ENCODE peak calls at places on chromosomes 12 and 14, in four cellular contexts. X is K562, U is thoracic aorta, L is aorta. I is an unnamed sample.

GRCh38 chr14:95098984-95099599 is 58.2 kb downstream of the DICER1 start:
- DNase-seq in X (peak; percentile 30), U (no peak), L (no peak), I (peak; percentile 70)

GRCh38 chr12:108850854-108851573 is 6.4 kb downstream of the SSH1 start:
- DNase-seq in X (peak; percentile 76), U (no peak), L (peak; percentile 86), I (no peak)

GRCh38 chr12:115709410-115710065 is 568.0 kb downstream of the MED13L start:
- DNase-seq in X (no peak), U (peak; percentile 17), L (peak; percentile 88), I (no peak)

GRCh38 chr12:62044450-62044849 is 215.8 kb upstream of the USP15 start:
- DNase-seq in X (no peak), U (no peak), L (no peak), I (no peak)

GRCh38 chr14:50070230-50070629 is 46.1 kb downstream of the VCPKMT start:
- DNase-seq in X (no peak), U (no peak), L (no peak), I (no peak)

GRCh38 chr12:98754095-98754494 is 109.0 kb downstream of the APAF1 start:
- DNase-seq in X (peak; percentile 73), U (no peak), L (no peak), I (no peak)

GRCh38 chr14:95059126-95059525 is 98.2 kb downstream of the DICER1 start:
- DNase-seq in X (no peak), U (no peak), L (no peak), I (no peak)

GRCh38 chr12:1992732-1993131 is 11.5 kb downstream of the DCP1B start:
- DNase-seq in X (no peak), U (no peak), L (no peak), I (no peak)

GRCh38 chr12:94057262-94058151 is 90.9 kb upstream of the PLXNC1 start:
- DNase-seq in X (no peak), U (no peak), L (no peak), I (peak; percentile 56)

GRCh38 chr12:39199371-39199770 is 243.5 kb downstream of the KIF21A start:
- DNase-seq in X (no peak), U (no peak), L (no peak), I (no peak)

GRCh38 chr14:61177279-61178225 is 103.6 kb downstream of the TMEM30B start:
- DNase-seq in X (no peak), U (no peak), L (no peak), I (no peak)

DNA sequence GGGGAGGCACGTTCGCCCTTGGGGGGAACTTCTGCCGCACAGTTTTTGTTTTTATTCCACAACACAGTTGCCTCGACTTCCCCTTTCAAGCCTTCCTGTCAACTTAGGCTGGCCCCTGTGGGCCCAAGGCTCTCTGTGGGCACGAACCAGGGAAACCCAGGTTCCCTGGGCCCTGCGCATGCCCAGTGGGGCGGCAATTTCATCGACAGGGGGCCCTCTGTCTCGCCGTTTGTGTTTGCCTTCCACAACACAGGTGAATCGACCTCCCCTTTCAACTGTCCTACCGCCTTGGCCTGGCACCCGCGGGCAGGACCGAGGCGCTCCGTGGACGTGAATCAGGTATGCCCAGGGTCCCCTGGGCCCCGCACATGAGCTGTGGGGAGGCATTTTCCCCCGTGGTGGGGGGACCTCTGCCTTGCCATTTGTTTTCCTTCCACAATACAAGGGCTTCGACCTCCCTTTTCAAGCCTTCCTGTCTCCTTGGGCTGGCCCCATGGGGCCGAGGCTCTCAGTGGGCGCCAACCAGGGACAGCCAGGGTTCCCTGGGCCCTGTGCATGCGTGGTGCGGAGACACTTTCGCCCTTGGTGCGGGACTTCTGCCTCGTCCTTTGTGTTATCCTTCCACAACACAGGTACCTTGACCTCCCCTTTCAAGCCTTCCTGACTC is 354.0 kb downstream of the ALG10 start:
- DNase-seq in X (no peak), U (no peak), L (no peak), I (no peak)
- H3K9me3 ChIP-seq in X (no peaks in the 10 kb centered on the region), U (peaks cover 4% of the 10 kb centered on the region), L (peaks cover 2% of the 10 kb centered on the region), I (no peaks in the 10 kb centered on the region)

GRCh38 chr12:65858831-65859230 is 34.5 kb downstream of the HMGA2 start:
- DNase-seq in X (no peak), U (no peak), L (no peak), I (no peak)
- H3K4me1 ChIP-seq in X (no peaks in the 10 kb centered on the region), U (no peaks in the 10 kb centered on the region), L (no peaks in the 10 kb centered on the region), I (no peaks in the 10 kb centered on the region)

DNA sequence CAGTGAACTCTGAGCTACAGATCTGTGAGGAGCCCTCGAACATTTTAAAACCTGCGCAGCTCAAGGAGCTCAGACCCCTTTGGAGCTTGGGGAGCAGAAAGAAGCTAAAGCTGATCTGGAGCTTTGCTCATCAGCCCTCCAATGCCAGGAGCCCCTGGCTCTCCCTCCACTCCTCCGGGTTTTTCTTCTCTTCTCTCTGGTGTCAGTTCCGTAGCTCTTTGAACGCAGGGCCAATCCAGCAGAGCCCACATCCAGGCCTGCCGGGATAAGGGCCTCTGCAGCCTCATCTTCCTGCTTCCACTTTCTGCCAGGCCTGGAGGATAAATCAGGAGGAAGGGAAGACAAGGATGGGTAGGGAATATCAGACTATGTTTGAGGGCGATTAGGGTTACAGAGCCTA is 6.0 kb downstream of the HOXC4 start:
- DNase-seq in X (no peak), U (no peak), L (no peak), I (no peak)
- H3K27me3 ChIP-seq in X (peaks cover 36% of the 10 kb centered on the region), U (no peaks in the 10 kb centered on the region), L (no peaks in the 10 kb centered on the region), I (peaks cover 56% of the 10 kb centered on the region)

DNA sequence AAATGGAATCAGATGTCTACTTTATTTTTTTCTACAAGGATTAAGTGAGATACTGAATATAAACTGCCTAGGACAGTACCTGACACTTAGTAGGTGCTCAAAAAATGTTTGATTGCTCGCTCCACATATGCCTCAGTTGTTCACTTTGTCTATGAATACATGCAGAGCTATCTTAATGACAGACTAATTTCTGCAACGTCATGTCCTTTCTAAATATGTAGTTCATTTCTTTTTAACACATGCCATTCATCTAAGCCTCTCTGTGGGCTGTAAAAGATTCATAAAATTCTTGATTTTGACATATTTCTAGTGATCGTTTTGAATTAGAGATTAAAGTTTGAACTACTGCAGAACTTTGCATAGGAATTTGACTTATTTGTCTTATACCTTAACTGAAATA is 176.3 kb upstream of the STXBP6 start:
- DNase-seq in X (no peak), U (no peak), L (no peak), I (no peak)
- H3K9me3 ChIP-seq in X (no peaks in the 10 kb centered on the region), U (no peaks in the 10 kb centered on the region), L (peaks cover 1% of the 10 kb centered on the region), I (peaks cover 3% of the 10 kb centered on the region)

DNA sequence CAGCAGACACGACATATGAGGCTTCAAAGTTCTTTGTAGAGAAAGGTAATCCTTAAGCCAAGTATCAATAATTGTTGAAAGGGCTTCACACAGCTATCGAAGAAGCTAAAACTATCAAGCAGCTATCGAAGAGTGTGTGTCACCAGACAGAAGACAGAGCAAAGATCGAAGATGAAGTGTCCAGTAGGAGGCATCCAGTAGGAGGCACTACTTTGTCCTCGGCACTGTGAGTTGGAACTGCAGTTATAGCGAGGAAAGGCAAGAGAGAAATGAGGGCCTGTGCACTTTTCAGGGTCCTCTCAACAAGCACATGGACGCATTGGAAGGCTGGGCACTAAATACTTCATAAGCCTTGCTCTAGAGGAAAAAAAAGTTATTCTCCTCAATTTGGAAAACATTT is 174.3 kb downstream of the CALM1 start:
- DNase-seq in X (no peak), U (no peak), L (no peak), I (no peak)
- H3K4me1 ChIP-seq in X (peaks cover 24% of the 10 kb centered on the region), U (peaks cover 17% of the 10 kb centered on the region), L (no peaks in the 10 kb centered on the region), I (no peaks in the 10 kb centered on the region)

GRCh38 chr12:72270246-72270645 is 1.9 kb upstream of the TRHDE start:
- DNase-seq in X (no peak), U (no peak), L (no peak), I (no peak)

GRCh38 chr12:72271401-72271740 is 799 bp upstream of the TRHDE start:
- DNase-seq in X (peak; percentile 8), U (no peak), L (peak; percentile 68), I (peak; percentile 79)

GRCh38 chr12:72267974-72268373 is 4.2 kb upstream of the TRHDE start:
- DNase-seq in X (no peak), U (no peak), L (no peak), I (peak; percentile 45)

GRCh38 chr12:72269491-72269890 is 2.7 kb upstream of the TRHDE start:
- DNase-seq in X (no peak), U (no peak), L (no peak), I (no peak)

DNA sequence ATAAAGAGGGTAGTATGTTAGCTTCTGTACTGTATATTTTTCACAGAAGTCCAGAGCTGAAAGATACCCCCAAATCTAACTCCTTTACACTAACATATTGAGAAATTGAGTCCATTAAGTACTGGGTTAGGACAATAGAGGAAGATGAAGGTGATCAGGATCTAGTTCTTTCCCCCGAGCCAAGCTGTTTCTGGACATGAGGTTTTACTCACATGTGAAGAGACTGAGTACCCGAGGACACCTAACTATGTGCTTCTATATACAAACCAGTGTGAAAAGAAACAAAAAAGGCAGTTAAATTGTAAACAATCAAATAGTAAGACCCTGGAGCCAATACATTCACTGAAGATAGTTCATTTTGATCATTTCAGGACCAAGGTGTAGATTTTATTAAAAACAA is 3.8 kb upstream of the TRHDE start:
- DNase-seq in X (no peak), U (no peak), L (no peak), I (no peak)
- H3K27me3 ChIP-seq in X (peaks cover 4% of the 10 kb centered on the region), U (no peaks in the 10 kb centered on the region), L (no peaks in the 10 kb centered on the region), I (peaks cover 5% of the 10 kb centered on the region)

I was measured in HAP-1.